ENCODE peak calls at places on chromosomes 11 and 22, in seven cellular contexts. Z is mammary epithelial cell, V is right lobe of liver, G is H1, R is transverse colon, M is tibial artery, Y is stomach. W is an unnamed sample. For H3K36me3, the result is how much of the 10 kb centered on the place peaks cover.

GRCh38 chr11:61609000-61609969 is 28.4 kb upstream of the SYT7 start:
- DNase-seq in Z (no peak), V (no peak), G (no peak), R (peak), M (no peak), Y (no peak), W (no peak)

GRCh38 chr11:106482920-106483761 is 405.7 kb downstream of the AASDHPPT start:
- DNase-seq in Z (peak), V (no peak), G (no peak), R (no peak), M (no peak), Y (no peak), W (no peak)

GRCh38 chr11:118295199-118295598 is 9.3 kb upstream of the CD3E start:
- DNase-seq in Z (no peak), V (no peak), G (no peak), R (no peak), M (no peak), Y (no peak), W (no peak)

GRCh38 chr11:10600570-10601248 is 32.2 kb upstream of the LYVE1 start:
- DNase-seq in Z (no peak), V (no peak), G (no peak), R (no peak), M (no peak), Y (no peak), W (no peak)

GRCh38 chr11:57306941-57307598 is 17.7 kb downstream of the TNKS1BP1 start:
- DNase-seq in Z (no peak), V (no peak), G (no peak), R (no peak), M (no peak), Y (no peak), W (no peak)

GRCh38 chr22:48641906-48642475 is 1185.7 kb downstream of the BRD1 start:
- DNase-seq in Z (no peak), V (no peak), G (no peak), R (no peak), M (no peak), Y (no peak), W (no peak)

GRCh38 chr11:87072787-87073186 is 35.1 kb downstream of the TMEM135 start:
- DNase-seq in Z (no peak), V (no peak), G (no peak), R (no peak), M (no peak), Y (no peak), W (no peak)

GRCh38 chr22:25397616-25398015 is 166.9 kb upstream of the GRK3 start:
- DNase-seq in Z (no peak), V (no peak), G (no peak), R (no peak), M (no peak), Y (no peak), W (no peak)

GRCh38 chr11:67006029-67006884 is 16.7 kb upstream of the SYT12 start:
- DNase-seq in Z (no peak), V (no peak), G (no peak), R (no peak), M (no peak), Y (no peak), W (peak)

GRCh38 chr11:83827940-83828554 is 541.9 kb upstream of the CCDC90B start:
- DNase-seq in Z (no peak), V (no peak), G (no peak), R (no peak), M (no peak), Y (no peak), W (peak)

GRCh38 chr11:57471496-57471895 is 11.2 kb downstream of the RTN4RL2 start:
- DNase-seq in Z (peak), V (peak), G (no peak), R (no peak), M (no peak), Y (peak), W (no peak)

GRCh38 chr11:58334708-58335107 is 24.2 kb downstream of the OR5B17 start:
- DNase-seq in Z (peak), V (no peak), G (no peak), R (no peak), M (no peak), Y (no peak), W (peak)

GRCh38 chr11:44556735-44557409 is 8.6 kb upstream of the CD82 start:
- DNase-seq in Z (no peak), V (peak), G (no peak), R (peak), M (peak), Y (peak), W (peak)

GRCh38 chr11:101096036-101096704 is 33.4 kb downstream of the PGR start:
- DNase-seq in Z (no peak), V (no peak), G (no peak), R (no peak), M (no peak), Y (peak), W (no peak)

GRCh38 chr11:80993561-80993960 is 1552.7 kb upstream of the TENM4 start:
- DNase-seq in Z (no peak), V (no peak), G (no peak), R (no peak), M (no peak), Y (no peak), W (no peak)

GRCh38 chr11:110966131-110966530 is 253.9 kb upstream of the ARHGAP20 start:
- DNase-seq in Z (no peak), V (no peak), G (no peak), R (no peak), M (no peak), Y (no peak), W (no peak)

GRCh38 chr11:126282742-126283591 is at the start of gene TIRAP:
- DNase-seq in Z (peak), V (peak), G (no peak), R (peak), M (peak), Y (peak), W (no peak)

GRCh38 chr11:8055836-8056526 is 25.0 kb upstream of the TUB start:
- DNase-seq in Z (no peak), V (no peak), G (no peak), R (no peak), M (no peak), Y (peak), W (no peak)

GRCh38 chr11:1706634-1707400 is 9.8 kb downstream of the KRTAP5-6 start:
- DNase-seq in Z (no peak), V (no peak), G (no peak), R (no peak), M (no peak), Y (no peak), W (no peak)

GRCh38 chr22:44677299-44678244 is 24.4 kb upstream of the PRR5 start:
- DNase-seq in Z (peak), V (no peak), G (no peak), R (no peak), M (no peak), Y (no peak), W (no peak)

GRCh38 chr11:31366795-31367194 is 2.7 kb downstream of the DCDC1 start:
- DNase-seq in Z (no peak), V (no peak), G (no peak), R (no peak), M (no peak), Y (no peak), W (no peak)

GRCh38 chr11:120244476-120244875 is 4.5 kb downstream of the POU2F3 start:
- DNase-seq in Z (peak), V (no peak), G (no peak), R (no peak), M (no peak), Y (no peak), W (no peak)

GRCh38 chr11:134861490-134862107 is 449.6 kb upstream of the B3GAT1 start:
- DNase-seq in Z (no peak), V (no peak), G (no peak), R (no peak), M (no peak), Y (no peak), W (no peak)

GRCh38 chr22:25351631-25352293 is 132.3 kb downstream of the CRYBB2 start:
- DNase-seq in Z (no peak), V (no peak), G (no peak), R (no peak), M (no peak), Y (peak), W (no peak)

GRCh38 chr11:62242021-62242420 is at the start of gene SCGB1D2:
- DNase-seq in Z (peak), V (no peak), G (no peak), R (no peak), M (no peak), Y (no peak), W (peak)

GRCh38 chr22:17512960-17513359 is 50.3 kb upstream of the SLC25A18 start:
- DNase-seq in Z (no peak), V (no peak), G (no peak), R (no peak), M (no peak), Y (no peak), W (no peak)

GRCh38 chr11:69962152-69962551 is 116.0 kb upstream of the ANO1 start:
- DNase-seq in Z (peak), V (no peak), G (no peak), R (peak), M (no peak), Y (peak), W (no peak)

GRCh38 chr11:130426223-130427048 is 2.0 kb downstream of the ADAMTS8 start:
- DNase-seq in Z (no peak), V (no peak), G (no peak), R (no peak), M (no peak), Y (no peak), W (no peak)

GRCh38 chr11:97570636-97571035 is 1180.8 kb downstream of the JRKL start:
- DNase-seq in Z (no peak), V (no peak), G (no peak), R (no peak), M (no peak), Y (no peak), W (no peak)

GRCh38 chr11:43515090-43515489 is 156.4 kb downstream of the TTC17 start:
- DNase-seq in Z (no peak), V (no peak), G (no peak), R (no peak), M (no peak), Y (no peak), W (peak)

GRCh38 chr11:106389096-106389495 is 311.6 kb downstream of the AASDHPPT start:
- DNase-seq in Z (peak), V (no peak), G (no peak), R (no peak), M (no peak), Y (no peak), W (no peak)

GRCh38 chr11:2929880-2930704 is 872 bp upstream of the PHLDA2 start:
- DNase-seq in Z (peak), V (peak), G (no peak), R (peak), M (peak), Y (peak), W (no peak)

GRCh38 chr22:42172385-42173172 is 42.0 kb upstream of the CYP2D6 start:
- DNase-seq in Z (no peak), V (no peak), G (no peak), R (peak), M (no peak), Y (no peak), W (no peak)

GRCh38 chr22:49294656-49295464 is 532.8 kb downstream of the BRD1 start:
- DNase-seq in Z (no peak), V (no peak), G (no peak), R (no peak), M (peak), Y (peak), W (no peak)

GRCh38 chr11:85748455-85748891 is 62.5 kb downstream of the SYTL2 start:
- DNase-seq in Z (no peak), V (no peak), G (no peak), R (no peak), M (no peak), Y (no peak), W (no peak)

GRCh38 chr11:123362941-123363340 is 67.1 kb upstream of the GRAMD1B start:
- DNase-seq in Z (no peak), V (no peak), G (no peak), R (no peak), M (no peak), Y (no peak), W (no peak)

GRCh38 chr22:26975381-26975780 is 318.0 kb downstream of the MIAT start:
- DNase-seq in Z (no peak), V (no peak), G (no peak), R (no peak), M (no peak), Y (no peak), W (no peak)

GRCh38 chr22:19178659-19179471 is at the start of gene SLC25A1:
- DNase-seq in Z (peak), V (peak), G (peak), R (peak), M (peak), Y (peak), W (peak)

GRCh38 chr11:71434576-71435130 is 13.5 kb downstream of the DHCR7 start:
- DNase-seq in Z (no peak), V (no peak), G (no peak), R (no peak), M (no peak), Y (no peak), W (no peak)
- H3K36me3 ChIP-seq in Z (under half), V (under half), G (under half), R (under half), M (under half), Y (under half), W (half or more)

GRCh38 chr22:28481725-28482124 is 197.9 kb downstream of the TTC28 start:
- DNase-seq in Z (no peak), V (no peak), G (no peak), R (no peak), M (no peak), Y (no peak), W (no peak)
- H3K4me3 ChIP-seq in Z (no peak), V (no peak), G (no peak), R (no peak), M (no peak), Y (no peak), W (no peak)

GRCh38 chr11:64192429-64192828 is 6.5 kb downstream of the STIP1 start:
- DNase-seq in Z (no peak), V (no peak), G (no peak), R (no peak), M (no peak), Y (no peak), W (no peak)
- H3K36me3 ChIP-seq in Z (under half), V (under half), G (under half), R (under half), M (half or more), Y (half or more), W (half or more)

GRCh38 chr22:45891996-45892621 is 84.9 kb downstream of the WNT7B start:
- DNase-seq in Z (no peak), V (no peak), G (no peak), R (no peak), M (no peak), Y (no peak), W (no peak)

GRCh38 chr22:45893516-45893915 is 83.4 kb downstream of the WNT7B start:
- DNase-seq in Z (no peak), V (no peak), G (no peak), R (no peak), M (no peak), Y (no peak), W (no peak)

GRCh38 chr22:45891471-45891995 is 85.4 kb downstream of the WNT7B start:
- DNase-seq in Z (no peak), V (no peak), G (no peak), R (no peak), M (no peak), Y (no peak), W (no peak)

GRCh38 chr22:45891021-45891421 is 85.9 kb downstream of the WNT7B start:
- DNase-seq in Z (no peak), V (no peak), G (no peak), R (no peak), M (no peak), Y (no peak), W (no peak)

DNA sequence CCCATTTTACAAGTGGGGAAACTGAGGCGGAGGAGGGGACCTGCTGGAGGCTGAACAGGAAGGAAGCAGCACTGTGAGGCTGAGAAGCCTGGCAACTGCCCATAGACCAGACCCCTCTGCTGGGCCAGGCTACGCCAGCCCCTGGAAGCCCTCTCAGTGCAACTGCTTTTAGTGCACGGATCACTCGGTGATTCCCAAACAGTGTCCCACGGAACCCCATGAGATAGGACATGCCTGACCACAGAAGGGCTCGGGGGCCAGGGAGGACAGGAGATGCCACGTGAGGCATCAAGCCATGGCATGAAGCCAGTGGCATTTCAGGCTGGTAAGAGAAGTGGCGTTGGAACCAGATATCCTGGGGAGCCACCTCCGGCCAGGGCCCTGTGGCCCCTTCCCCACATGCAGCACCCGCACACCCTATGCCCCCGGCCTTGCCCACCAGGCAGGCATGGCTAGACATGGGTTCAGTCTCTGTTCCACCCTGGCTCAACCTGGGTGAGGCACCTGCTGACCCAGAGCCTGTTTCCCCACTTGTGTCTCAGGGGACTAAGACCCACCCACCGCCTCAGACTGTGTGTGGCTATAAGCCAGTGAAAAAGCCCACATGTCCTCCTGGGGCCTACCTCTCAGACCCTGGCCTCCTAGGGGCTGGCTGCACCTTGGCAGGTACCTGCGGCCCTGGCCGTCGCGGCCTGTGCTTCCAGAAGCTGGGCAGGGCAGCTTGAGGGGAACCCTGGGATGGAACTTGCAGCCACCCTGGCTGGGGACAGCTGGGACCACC is 84.1 kb downstream of the WNT7B start:
- DNase-seq in Z (no peak), V (no peak), G (no peak), R (no peak), M (no peak), Y (no peak), W (no peak)
- H3K4me3 ChIP-seq in Z (no peak), V (no peak), G (no peak), R (no peak), M (no peak), Y (no peak), W (no peak)

W was measured in NT2/D1.